ENCODE peak calls at places on chromosomes 5 and 9, in nine cellular contexts. J is heart right ventricle; C is astrocyte of the cerebellum; V is activated naive CD4-positive, alpha-beta T cell treated with Interleukin-2 at 50 U/mL for 16 hours; U is hepatocyte; Q is HEK293T; R is H9; M is osteoblast; P is AG10803. S is an unnamed sample.

GRCh38 chr9:134069536-134070399 is 1.9 kb upstream of the BRD3 start:
- DNase-seq in U (no peak), Q (no peak), C (no peak), M (peak), R (peak), J (no peak), P (no peak), V (no peak), S (no peak)

GRCh38 chr5:44691811-44692210 is 116.9 kb upstream of the MRPS30 start:
- DNase-seq in P (no peak), R (no peak), U (no peak), Q (no peak), C (no peak), M (no peak), J (no peak), V (no peak), S (peak)

GRCh38 chr9:108184941-108185340 is 670.8 kb downstream of the ACTL7B start:
- DNase-seq in Q (no peak), U (peak), P (peak), V (no peak), M (peak), J (no peak), C (no peak), R (no peak), S (peak)

GRCh38 chr5:167030500-167031120 is 1260.8 kb upstream of the WWC1 start:
- DNase-seq in R (peak), C (no peak), V (no peak), U (peak), J (no peak), M (peak), Q (peak), P (peak), S (peak)

GRCh38 chr5:154546719-154547118 is 68.7 kb upstream of the HAND1 start:
- DNase-seq in P (no peak), R (no peak), C (no peak), J (no peak), V (no peak), M (no peak), Q (no peak), U (no peak), S (no peak)

GRCh38 chr5:141783599-141784296 is 94.5 kb downstream of the PCDH1 start:
- DNase-seq in P (no peak), M (peak), U (peak), V (no peak), R (peak), C (no peak), Q (no peak), J (no peak), S (no peak)

GRCh38 chr9:77424993-77425392 is 223.1 kb downstream of the GNA14 start:
- DNase-seq in R (no peak), M (no peak), Q (no peak), C (no peak), V (no peak), P (no peak), J (no peak), U (no peak), S (no peak)

GRCh38 chr5:172849636-172850453 is 15.8 kb downstream of the ERGIC1 start:
- DNase-seq in R (no peak), M (peak), U (no peak), J (no peak), P (no peak), Q (no peak), V (no peak), C (no peak), S (no peak)

GRCh38 chr5:159768243-159768642 is 148.0 kb upstream of the ADRA1B start:
- DNase-seq in Q (no peak), P (peak), V (no peak), R (peak), C (no peak), U (no peak), J (no peak), M (no peak), S (no peak)

GRCh38 chr5:180259260-180259611 is 32.6 kb downstream of the MAPK9 start:
- DNase-seq in J (no peak), R (no peak), M (no peak), U (no peak), C (no peak), Q (no peak), V (no peak), P (no peak), S (peak)

GRCh38 chr5:176573564-176574296 is 24.6 kb downstream of the CDHR2 start:
- DNase-seq in V (peak), P (peak), R (peak), U (peak), C (no peak), J (peak), Q (peak), M (peak), S (peak)

GRCh38 chr9:36961568-36962360 is 72.3 kb downstream of the PAX5 start:
- DNase-seq in Q (no peak), M (no peak), C (no peak), V (no peak), J (no peak), U (no peak), R (peak), P (peak), S (no peak)

GRCh38 chr9:127835930-127836586 is 18.4 kb downstream of the ENG start:
- DNase-seq in Q (no peak), M (peak), J (peak), P (peak), U (peak), V (no peak), R (no peak), C (no peak), S (no peak)

GRCh38 chr5:146020100-146020499 is 83.7 kb downstream of the SH3RF2 start:
- DNase-seq in M (no peak), U (no peak), Q (no peak), R (no peak), V (no peak), J (no peak), P (no peak), C (no peak), S (no peak)

GRCh38 chr5:113448224-113448623 is 13.4 kb upstream of the TSSK1B start:
- DNase-seq in Q (no peak), C (no peak), U (no peak), P (no peak), M (no peak), J (no peak), V (no peak), R (no peak), S (no peak)

GRCh38 chr5:15499528-15500325 is at the start of gene FBXL7:
- DNase-seq in U (peak), Q (peak), J (peak), P (peak), M (peak), V (no peak), R (peak), C (no peak), S (no peak)

GRCh38 chr5:40984884-40985283 is 75.6 kb downstream of the C7 start:
- DNase-seq in Q (no peak), V (no peak), M (peak), R (no peak), C (peak), J (no peak), U (no peak), P (peak), S (no peak)

GRCh38 chr9:83630938-83631457 is 8.1 kb downstream of the IDNK start:
- DNase-seq in C (no peak), Q (no peak), U (no peak), P (no peak), M (no peak), V (no peak), J (no peak), R (peak), S (no peak)

GRCh38 chr5:13740471-13740870 is 204.0 kb downstream of the DNAH5 start:
- DNase-seq in P (no peak), C (no peak), M (no peak), J (no peak), U (no peak), R (no peak), Q (no peak), V (no peak), S (no peak)

GRCh38 chr5:139847790-139848507 is 52.3 kb downstream of the PSD2 start:
- DNase-seq in J (peak), M (peak), C (no peak), Q (peak), V (peak), P (peak), U (peak), R (peak), S (no peak)

GRCh38 chr5:124963236-124963929 is 216.9 kb upstream of the ZNF608 start:
- DNase-seq in U (peak), P (peak), C (peak), J (no peak), Q (no peak), V (no peak), R (peak), M (no peak), S (no peak)

GRCh38 chr9:116267021-116267420 is 113.4 kb downstream of the PAPPA start:
- DNase-seq in P (peak), C (no peak), R (no peak), M (peak), V (no peak), U (no peak), J (no peak), Q (no peak), S (no peak)

GRCh38 chr5:174533771-174534221 is 190.6 kb upstream of the MSX2 start:
- DNase-seq in Q (no peak), P (peak), R (no peak), U (peak), M (peak), J (no peak), V (no peak), C (peak), S (peak)

GRCh38 chr5:7926296-7926695 is 57.3 kb downstream of the MTRR start:
- DNase-seq in C (peak), R (no peak), M (peak), P (peak), J (no peak), U (peak), Q (no peak), V (no peak), S (no peak)

GRCh38 chr9:128250839-128251558 is 24.8 kb downstream of the GOLGA2 start:
- DNase-seq in U (no peak), M (peak), V (peak), C (no peak), P (no peak), J (no peak), Q (no peak), R (no peak), S (no peak)

GRCh38 chr5:124698774-124699173 is 47.7 kb downstream of the ZNF608 start:
- DNase-seq in Q (no peak), V (no peak), R (no peak), C (no peak), J (no peak), U (no peak), M (no peak), P (peak), S (no peak)

GRCh38 chr5:91146221-91146620 is 236.9 kb downstream of the ARRDC3 start:
- DNase-seq in Q (no peak), U (no peak), V (no peak), C (no peak), M (no peak), P (no peak), R (no peak), J (no peak), S (no peak)

GRCh38 chr5:150651924-150652688 is 8.9 kb upstream of the MYOZ3 start:
- DNase-seq in Q (no peak), J (no peak), M (peak), V (no peak), P (no peak), U (no peak), C (no peak), R (no peak), S (no peak)

GRCh38 chr5:96714951-96715451 is 52.8 kb downstream of the CAST start:
- DNase-seq in M (peak), C (no peak), P (peak), V (peak), R (peak), U (peak), J (peak), Q (no peak), S (peak)

GRCh38 chr5:316210-317085 is 5.1 kb upstream of the AHRR start:
- DNase-seq in P (no peak), C (no peak), R (no peak), J (no peak), M (peak), Q (no peak), V (no peak), U (no peak), S (no peak)

GRCh38 chr5:122420126-122420525 is 108.1 kb downstream of the SNCAIP start:
- DNase-seq in Q (no peak), J (no peak), M (no peak), R (no peak), V (no peak), C (no peak), U (no peak), P (peak), S (no peak)

S was measured in HT-29.